ENCODE peak calls at places on chromosomes 4 and X, in seven cellular contexts. N is central memory CD4-positive, alpha-beta T cell; G is GM10248; J is endothelial cell; T is iris pigment epithelial cell; B is germinal center; W is stimulated activated CD4-positive, alpha-beta T cell treated with anti-CD3 and anti-CD28 coated beads, Interleukin-4, amount 100 ng/mL, for 24 hours. S is an unnamed sample.

GRCh38 chrX:137058339-137059127 is 24.7 kb upstream of the GPR101 start:
- DNase-seq in T (no peak), N (no peak), B (no peak), W (no peak), J (no peak), G (no peak), S (no peak)

GRCh38 chr4:61068745-61069144 is 131.4 kb upstream of the ADGRL3 start:
- DNase-seq in B (no peak), T (peak; percentile 13), N (no peak), W (no peak), G (no peak), J (no peak), S (no peak)

GRCh38 chrX:136880003-136880451 is 498 bp downstream of the RBMX start:
- DNase-seq in T (peak; percentile 13), G (no peak), J (peak; percentile 12), B (peak; percentile 13), W (peak; percentile 23), N (peak; percentile 59), S (peak; percentile 69)

GRCh38 chr4:154559931-154560801 is 2.6 kb upstream of the FGB start:
- DNase-seq in G (no peak), T (peak; percentile 27), N (no peak), B (no peak), J (no peak), W (no peak), S (no peak)

GRCh38 chr4:61202100-61202637 is 2.0 kb downstream of the ADGRL3 start:
- DNase-seq in G (peak; percentile 9), N (no peak), W (no peak), B (no peak), J (peak; percentile 39), T (peak; percentile 1), S (no peak)

GRCh38 chrX:41516995-41517660 is 70.0 kb downstream of the NYX start:
- DNase-seq in B (no peak), G (no peak), T (no peak), J (no peak), N (no peak), W (no peak), S (no peak)

GRCh38 chrX:13398073-13398823 is 78.4 kb upstream of the ATXN3L start:
- DNase-seq in N (no peak), W (peak; percentile 20), J (no peak), T (peak; percentile 99), G (no peak), B (no peak), S (peak; percentile 23)

GRCh38 chr4:40423735-40424134 is 88.6 kb downstream of the CHRNA9 start:
- DNase-seq in B (no peak), W (no peak), G (no peak), J (no peak), N (no peak), T (peak; percentile 81), S (no peak)

GRCh38 chr4:140098481-140099132 is 55.4 kb downstream of the MAML3 start:
- DNase-seq in G (no peak), W (no peak), T (peak; percentile 66), N (no peak), B (no peak), J (no peak), S (peak; percentile 63)

GRCh38 chrX:9988762-9989161 is 21.6 kb downstream of the CLDN34 start:
- DNase-seq in T (peak; percentile 19), J (no peak), G (no peak), B (no peak), N (no peak), W (no peak), S (peak; percentile 56)

GRCh38 chrX:105515561-105515960 is 295.1 kb upstream of the TEX13A start:
- DNase-seq in N (no peak), J (no peak), G (no peak), T (peak; percentile 27), B (no peak), W (no peak), S (no peak)

GRCh38 chr4:53562409-53562808 is 28.9 kb downstream of the LNX1 start:
- DNase-seq in W (no peak), T (no peak), B (no peak), N (no peak), J (no peak), G (no peak), S (no peak)

GRCh38 chr4:182752158-182752910 is 164.9 kb downstream of the DCTD start:
- DNase-seq in G (no peak), B (no peak), T (peak; percentile 84), N (no peak), J (no peak), W (no peak), S (no peak)

GRCh38 chr4:8646296-8647093 is 53.9 kb downstream of the CPZ start:
- DNase-seq in W (no peak), N (no peak), J (no peak), B (no peak), G (no peak), T (no peak), S (no peak)

S was measured in Karpas-422.